ENCODE peak calls at places on chromosomes 3 and 15, in eight cellular contexts. I, B, R, J, A, L, Y and S are unnamed samples.

GRCh38 chr15:67501177-67501835 is 19.6 kb upstream of the C15orf61 start:
- DNase-seq in I (no peak), B (no peak), R (peak; percentile 44), J (peak; percentile 30), A (no peak), L (no peak), Y (no peak), S (no peak)

GRCh38 chr15:73650387-73651126 is 17.4 kb upstream of the NPTN start:
- DNase-seq in I (no peak), B (no peak), R (peak; percentile 46), J (peak; percentile 41), A (no peak), L (no peak), Y (no peak), S (no peak)

GRCh38 chr3:173622156-173622555 is 224.6 kb downstream of the NLGN1 start:
- DNase-seq in I (no peak), B (no peak), R (no peak), J (no peak), A (no peak), L (no peak), Y (no peak), S (no peak)

GRCh38 chr3:127049390-127049789 is 66.5 kb downstream of the PLXNA1 start:
- DNase-seq in I (no peak), B (no peak), R (peak; percentile 24), J (no peak), A (no peak), L (no peak), Y (no peak), S (no peak)

GRCh38 chr15:25711164-25711563 is 152.0 kb downstream of the ATP10A start:
- DNase-seq in I (no peak), B (no peak), R (no peak), J (no peak), A (no peak), L (no peak), Y (no peak), S (no peak)

GRCh38 chr15:89150762-89151305 is 62.6 kb downstream of the ABHD2 start:
- DNase-seq in I (no peak), B (peak; percentile 51), R (peak; percentile 54), J (no peak), A (no peak), L (no peak), Y (no peak), S (no peak)

GRCh38 chr3:71050133-71050520 is 533.4 kb downstream of the FOXP1 start:
- DNase-seq in I (no peak), B (no peak), R (no peak), J (no peak), A (no peak), L (no peak), Y (no peak), S (no peak)

GRCh38 chr15:99425666-99426301 is 140.0 kb upstream of the MEF2A start:
- DNase-seq in I (no peak), B (no peak), R (no peak), J (no peak), A (no peak), L (no peak), Y (no peak), S (no peak)

GRCh38 chr3:55461896-55462295 is 25.2 kb downstream of the WNT5A start:
- DNase-seq in I (no peak), B (no peak), R (no peak), J (no peak), A (no peak), L (no peak), Y (no peak), S (no peak)

GRCh38 chr3:187183210-187183862 is 13.9 kb upstream of the RTP1 start:
- DNase-seq in I (no peak), B (peak; percentile 54), R (no peak), J (no peak), A (no peak), L (no peak), Y (no peak), S (no peak)

GRCh38 chr15:68333775-68334470 is 56.4 kb downstream of the FEM1B start:
- DNase-seq in I (no peak), B (no peak), R (no peak), J (peak; percentile 27), A (no peak), L (no peak), Y (no peak), S (no peak)

GRCh38 chr3:129606522-129607390 is at the start of gene PLXND1:
- DNase-seq in I (peak; percentile 66), B (no peak), R (peak; percentile 19), J (peak; percentile 79), A (peak; percentile 28), L (peak; percentile 25), Y (peak; percentile 43), S (peak; percentile 37)

GRCh38 chr3:197026481-197026866 is 3.1 kb downstream of the MELTF start:
- DNase-seq in I (no peak), B (no peak), R (no peak), J (no peak), A (no peak), L (no peak), Y (no peak), S (no peak)

GRCh38 chr15:63971427-63971805 is 74.9 kb downstream of the DAPK2 start:
- DNase-seq in I (no peak), B (no peak), R (peak; percentile 33), J (no peak), A (peak; percentile 51), L (no peak), Y (peak; percentile 37), S (no peak)

GRCh38 chr15:67927501-67928156 is 87.8 kb upstream of the RNU6-1 start:
- DNase-seq in I (no peak), B (no peak), R (peak; percentile 61), J (peak; percentile 90), A (no peak), L (no peak), Y (no peak), S (no peak)